ENCODE peak calls at places on chromosomes 16 and 17, in eight cellular contexts. One of them, this sample, is unnamed.
A peak's percentile ranks its signal among the peaks of the same experiment; 100 is the strongest.

GRCh38 chr16:11665071-11665491 is 3.2 kb upstream of the SNN start:
- DNase-seq in activated T-cell treated with anti-CD3 and anti-CD28 coated beads, Interleukin-2, amount 50 U/mL, for 72 hours: peak; percentile 40
- DNase-seq in lung: no peak
- DNase-seq in cardiac septum: peak; percentile 44
- DNase-seq in GM10248: no peak
- DNase-seq in brain microvascular endothelial cell: no peak
- DNase-seq in adipocyte: no peak
- DNase-seq in NCI-H1105: no peak
- DNase-seq in this sample: peak; percentile 51

GRCh38 chr17:3859895-3860294 is 13.8 kb upstream of the NCBP3 start:
- DNase-seq in activated T-cell treated with anti-CD3 and anti-CD28 coated beads, Interleukin-2, amount 50 U/mL, for 72 hours: no peak
- DNase-seq in lung: no peak
- DNase-seq in cardiac septum: no peak
- DNase-seq in GM10248: no peak
- DNase-seq in brain microvascular endothelial cell: no peak
- DNase-seq in adipocyte: no peak
- DNase-seq in NCI-H1105: no peak
- DNase-seq in this sample: no peak

GRCh38 chr17:67829331-67829730 is 4.0 kb downstream of the BPTF start:
- DNase-seq in activated T-cell treated with anti-CD3 and anti-CD28 coated beads, Interleukin-2, amount 50 U/mL, for 72 hours: peak; percentile 65
- DNase-seq in lung: no peak
- DNase-seq in cardiac septum: no peak
- DNase-seq in GM10248: no peak
- DNase-seq in brain microvascular endothelial cell: no peak
- DNase-seq in adipocyte: no peak
- DNase-seq in NCI-H1105: no peak
- DNase-seq in this sample: peak; percentile 52

GRCh38 chr17:32142857-32143524 is 689 bp downstream of the RHOT1 start:
- DNase-seq in activated T-cell treated with anti-CD3 and anti-CD28 coated beads, Interleukin-2, amount 50 U/mL, for 72 hours: peak; percentile 23
- DNase-seq in lung: peak; percentile 93
- DNase-seq in cardiac septum: peak; percentile 83
- DNase-seq in GM10248: peak; percentile 31
- DNase-seq in brain microvascular endothelial cell: peak; percentile 71
- DNase-seq in adipocyte: peak; percentile 81
- DNase-seq in NCI-H1105: peak; percentile 14
- DNase-seq in this sample: peak; percentile 40

GRCh38 chr17:74566132-74566753 is 1.1 kb downstream of the CD300H start:
- DNase-seq in activated T-cell treated with anti-CD3 and anti-CD28 coated beads, Interleukin-2, amount 50 U/mL, for 72 hours: peak; percentile 34
- DNase-seq in lung: no peak
- DNase-seq in cardiac septum: no peak
- DNase-seq in GM10248: peak; percentile 55
- DNase-seq in brain microvascular endothelial cell: no peak
- DNase-seq in adipocyte: peak; percentile 4
- DNase-seq in NCI-H1105: no peak
- DNase-seq in this sample: peak; percentile 56

GRCh38 chr17:4903051-4903818 is at the start of gene CHRNE:
- DNase-seq in activated T-cell treated with anti-CD3 and anti-CD28 coated beads, Interleukin-2, amount 50 U/mL, for 72 hours: peak; percentile 80
- DNase-seq in lung: peak; percentile 82
- DNase-seq in cardiac septum: no peak
- DNase-seq in GM10248: peak; percentile 61
- DNase-seq in brain microvascular endothelial cell: peak; percentile 76
- DNase-seq in adipocyte: peak; percentile 90
- DNase-seq in NCI-H1105: peak; percentile 89
- DNase-seq in this sample: peak; percentile 84

GRCh38 chr16:88558457-88559442 is 11.5 kb upstream of the ZC3H18 start:
- DNase-seq in activated T-cell treated with anti-CD3 and anti-CD28 coated beads, Interleukin-2, amount 50 U/mL, for 72 hours: no peak
- DNase-seq in lung: peak; percentile 59
- DNase-seq in cardiac septum: no peak
- DNase-seq in GM10248: no peak
- DNase-seq in brain microvascular endothelial cell: peak; percentile 52
- DNase-seq in adipocyte: peak; percentile 70
- DNase-seq in NCI-H1105: peak; percentile 45
- DNase-seq in this sample: no peak

GRCh38 chr17:75594499-75595283 is 7.1 kb downstream of the MYO15B start:
- DNase-seq in activated T-cell treated with anti-CD3 and anti-CD28 coated beads, Interleukin-2, amount 50 U/mL, for 72 hours: no peak
- DNase-seq in lung: no peak
- DNase-seq in cardiac septum: no peak
- DNase-seq in GM10248: no peak
- DNase-seq in brain microvascular endothelial cell: no peak
- DNase-seq in adipocyte: no peak
- DNase-seq in NCI-H1105: no peak
- DNase-seq in this sample: no peak

GRCh38 chr17:51500454-51500853 is 240.1 kb downstream of the UTP18 start:
- DNase-seq in activated T-cell treated with anti-CD3 and anti-CD28 coated beads, Interleukin-2, amount 50 U/mL, for 72 hours: no peak
- DNase-seq in lung: no peak
- DNase-seq in cardiac septum: no peak
- DNase-seq in GM10248: no peak
- DNase-seq in brain microvascular endothelial cell: no peak
- DNase-seq in adipocyte: no peak
- DNase-seq in NCI-H1105: no peak
- DNase-seq in this sample: no peak

GRCh38 chr17:69473801-69474170 is 59.3 kb downstream of the MAP2K6 start:
- DNase-seq in activated T-cell treated with anti-CD3 and anti-CD28 coated beads, Interleukin-2, amount 50 U/mL, for 72 hours: no peak
- DNase-seq in lung: no peak
- DNase-seq in cardiac septum: no peak
- DNase-seq in GM10248: no peak
- DNase-seq in brain microvascular endothelial cell: no peak
- DNase-seq in adipocyte: peak; percentile 56
- DNase-seq in NCI-H1105: no peak
- DNase-seq in this sample: no peak

GRCh38 chr17:83031321-83031945 is 48.0 kb upstream of the METRNL start:
- DNase-seq in activated T-cell treated with anti-CD3 and anti-CD28 coated beads, Interleukin-2, amount 50 U/mL, for 72 hours: no peak
- DNase-seq in lung: no peak
- DNase-seq in cardiac septum: no peak
- DNase-seq in GM10248: no peak
- DNase-seq in brain microvascular endothelial cell: no peak
- DNase-seq in adipocyte: no peak
- DNase-seq in NCI-H1105: no peak
- DNase-seq in this sample: no peak

GRCh38 chr17:27491713-27492190 is 35.5 kb downstream of the KSR1 start:
- DNase-seq in activated T-cell treated with anti-CD3 and anti-CD28 coated beads, Interleukin-2, amount 50 U/mL, for 72 hours: no peak
- DNase-seq in lung: no peak
- DNase-seq in cardiac septum: no peak
- DNase-seq in GM10248: peak; percentile 47
- DNase-seq in brain microvascular endothelial cell: no peak
- DNase-seq in adipocyte: no peak
- DNase-seq in NCI-H1105: no peak
- DNase-seq in this sample: no peak

GRCh38 chr16:72921620-72922019 is 126.3 kb downstream of the ZFHX3 start:
- DNase-seq in activated T-cell treated with anti-CD3 and anti-CD28 coated beads, Interleukin-2, amount 50 U/mL, for 72 hours: no peak
- DNase-seq in lung: no peak
- DNase-seq in cardiac septum: peak; percentile 72
- DNase-seq in GM10248: no peak
- DNase-seq in brain microvascular endothelial cell: peak; percentile 72
- DNase-seq in adipocyte: peak; percentile 68
- DNase-seq in NCI-H1105: no peak
- DNase-seq in this sample: no peak

GRCh38 chr16:84041881-84042280 is 714 bp downstream of the SLC38A8 start:
- DNase-seq in activated T-cell treated with anti-CD3 and anti-CD28 coated beads, Interleukin-2, amount 50 U/mL, for 72 hours: no peak
- DNase-seq in lung: no peak
- DNase-seq in cardiac septum: no peak
- DNase-seq in GM10248: no peak
- DNase-seq in brain microvascular endothelial cell: no peak
- DNase-seq in adipocyte: no peak
- DNase-seq in NCI-H1105: no peak
- DNase-seq in this sample: no peak

GRCh38 chr16:81626181-81626674 is 152.9 kb upstream of the PLCG2 start:
- DNase-seq in activated T-cell treated with anti-CD3 and anti-CD28 coated beads, Interleukin-2, amount 50 U/mL, for 72 hours: peak; percentile 72
- DNase-seq in lung: no peak
- DNase-seq in cardiac septum: no peak
- DNase-seq in GM10248: no peak
- DNase-seq in brain microvascular endothelial cell: no peak
- DNase-seq in adipocyte: no peak
- DNase-seq in NCI-H1105: no peak
- DNase-seq in this sample: peak; percentile 36

GRCh38 chr17:77233635-77234334 is 93.0 kb downstream of the SEC14L1 start:
- DNase-seq in activated T-cell treated with anti-CD3 and anti-CD28 coated beads, Interleukin-2, amount 50 U/mL, for 72 hours: peak; percentile 78
- DNase-seq in lung: no peak
- DNase-seq in cardiac septum: no peak
- DNase-seq in GM10248: peak; percentile 67
- DNase-seq in brain microvascular endothelial cell: peak; percentile 86
- DNase-seq in adipocyte: peak; percentile 22
- DNase-seq in NCI-H1105: no peak
- DNase-seq in this sample: no peak

GRCh38 chr17:74028717-74029116 is 174.8 kb upstream of the RPL38 start:
- DNase-seq in activated T-cell treated with anti-CD3 and anti-CD28 coated beads, Interleukin-2, amount 50 U/mL, for 72 hours: no peak
- DNase-seq in lung: no peak
- DNase-seq in cardiac septum: no peak
- DNase-seq in GM10248: no peak
- DNase-seq in brain microvascular endothelial cell: no peak
- DNase-seq in adipocyte: no peak
- DNase-seq in NCI-H1105: no peak
- DNase-seq in this sample: no peak

GRCh38 chr16:56679078-56679730 is 3.1 kb upstream of the MT1X start:
- DNase-seq in activated T-cell treated with anti-CD3 and anti-CD28 coated beads, Interleukin-2, amount 50 U/mL, for 72 hours: no peak
- DNase-seq in lung: no peak
- DNase-seq in cardiac septum: no peak
- DNase-seq in GM10248: no peak
- DNase-seq in brain microvascular endothelial cell: no peak
- DNase-seq in adipocyte: no peak
- DNase-seq in NCI-H1105: no peak
- DNase-seq in this sample: no peak

GRCh38 chr17:82583720-82584234 is 64.2 kb downstream of the FOXK2 start:
- DNase-seq in activated T-cell treated with anti-CD3 and anti-CD28 coated beads, Interleukin-2, amount 50 U/mL, for 72 hours: peak; percentile 65
- DNase-seq in lung: peak; percentile 78
- DNase-seq in cardiac septum: no peak
- DNase-seq in GM10248: no peak
- DNase-seq in brain microvascular endothelial cell: no peak
- DNase-seq in adipocyte: no peak
- DNase-seq in NCI-H1105: no peak
- DNase-seq in this sample: no peak

GRCh38 chr17:59441459-59442096 is 110.1 kb downstream of the YPEL2 start:
- DNase-seq in activated T-cell treated with anti-CD3 and anti-CD28 coated beads, Interleukin-2, amount 50 U/mL, for 72 hours: no peak
- DNase-seq in lung: no peak
- DNase-seq in cardiac septum: no peak
- DNase-seq in GM10248: no peak
- DNase-seq in brain microvascular endothelial cell: no peak
- DNase-seq in adipocyte: no peak
- DNase-seq in NCI-H1105: no peak
- DNase-seq in this sample: no peak

GRCh38 chr16:49441366-49441780 is 67.8 kb downstream of the C16orf78 start:
- DNase-seq in activated T-cell treated with anti-CD3 and anti-CD28 coated beads, Interleukin-2, amount 50 U/mL, for 72 hours: peak; percentile 69
- DNase-seq in lung: peak; percentile 30
- DNase-seq in cardiac septum: peak; percentile 84
- DNase-seq in GM10248: peak; percentile 82
- DNase-seq in brain microvascular endothelial cell: no peak
- DNase-seq in adipocyte: peak; percentile 19
- DNase-seq in NCI-H1105: no peak
- DNase-seq in this sample: peak; percentile 62

GRCh38 chr16:72565137-72565536 is 393.2 kb upstream of the PMFBP1 start:
- DNase-seq in activated T-cell treated with anti-CD3 and anti-CD28 coated beads, Interleukin-2, amount 50 U/mL, for 72 hours: no peak
- DNase-seq in lung: no peak
- DNase-seq in cardiac septum: no peak
- DNase-seq in GM10248: no peak
- DNase-seq in brain microvascular endothelial cell: no peak
- DNase-seq in adipocyte: no peak
- DNase-seq in NCI-H1105: no peak
- DNase-seq in this sample: no peak

GRCh38 chr17:40063034-40063765 is 435 bp downstream of the THRA start:
- DNase-seq in activated T-cell treated with anti-CD3 and anti-CD28 coated beads, Interleukin-2, amount 50 U/mL, for 72 hours: peak; percentile 37
- DNase-seq in lung: peak; percentile 62
- DNase-seq in cardiac septum: no peak
- DNase-seq in GM10248: no peak
- DNase-seq in brain microvascular endothelial cell: no peak
- DNase-seq in adipocyte: peak; percentile 72
- DNase-seq in NCI-H1105: peak; percentile 1
- DNase-seq in this sample: peak; percentile 35

GRCh38 chr16:60059141-60059540 is 1325.0 kb upstream of the GOT2 start:
- DNase-seq in activated T-cell treated with anti-CD3 and anti-CD28 coated beads, Interleukin-2, amount 50 U/mL, for 72 hours: no peak
- DNase-seq in lung: no peak
- DNase-seq in cardiac septum: no peak
- DNase-seq in GM10248: no peak
- DNase-seq in brain microvascular endothelial cell: no peak
- DNase-seq in adipocyte: no peak
- DNase-seq in NCI-H1105: no peak
- DNase-seq in this sample: no peak

GRCh38 chr16:11402745-11403533 is 57.7 kb downstream of the RMI2 start:
- DNase-seq in activated T-cell treated with anti-CD3 and anti-CD28 coated beads, Interleukin-2, amount 50 U/mL, for 72 hours: no peak
- DNase-seq in lung: no peak
- DNase-seq in cardiac septum: no peak
- DNase-seq in GM10248: no peak
- DNase-seq in brain microvascular endothelial cell: no peak
- DNase-seq in adipocyte: no peak
- DNase-seq in NCI-H1105: no peak
- DNase-seq in this sample: no peak

GRCh38 chr16:29819506-29819905 is 756 bp upstream of the MVP start:
- DNase-seq in activated T-cell treated with anti-CD3 and anti-CD28 coated beads, Interleukin-2, amount 50 U/mL, for 72 hours: no peak
- DNase-seq in lung: no peak
- DNase-seq in cardiac septum: no peak
- DNase-seq in GM10248: no peak
- DNase-seq in brain microvascular endothelial cell: no peak
- DNase-seq in adipocyte: no peak
- DNase-seq in NCI-H1105: no peak
- DNase-seq in this sample: no peak

GRCh38 chr17:4409659-4410058 is 24.1 kb upstream of the SPNS3 start:
- DNase-seq in activated T-cell treated with anti-CD3 and anti-CD28 coated beads, Interleukin-2, amount 50 U/mL, for 72 hours: no peak
- DNase-seq in lung: no peak
- DNase-seq in cardiac septum: no peak
- DNase-seq in GM10248: no peak
- DNase-seq in brain microvascular endothelial cell: no peak
- DNase-seq in adipocyte: no peak
- DNase-seq in NCI-H1105: no peak
- DNase-seq in this sample: no peak

GRCh38 chr17:49388290-49388640 is 26.2 kb upstream of the ZNF652 start:
- DNase-seq in activated T-cell treated with anti-CD3 and anti-CD28 coated beads, Interleukin-2, amount 50 U/mL, for 72 hours: peak; percentile 27
- DNase-seq in lung: no peak
- DNase-seq in cardiac septum: no peak
- DNase-seq in GM10248: peak; percentile 48
- DNase-seq in brain microvascular endothelial cell: no peak
- DNase-seq in adipocyte: no peak
- DNase-seq in NCI-H1105: no peak
- DNase-seq in this sample: no peak

GRCh38 chr17:1720856-1721386 is 3.6 kb upstream of the WDR81 start:
- DNase-seq in activated T-cell treated with anti-CD3 and anti-CD28 coated beads, Interleukin-2, amount 50 U/mL, for 72 hours: peak; percentile 76
- DNase-seq in lung: peak; percentile 78
- DNase-seq in cardiac septum: no peak
- DNase-seq in GM10248: no peak
- DNase-seq in brain microvascular endothelial cell: peak; percentile 33
- DNase-seq in adipocyte: peak; percentile 85
- DNase-seq in NCI-H1105: no peak
- DNase-seq in this sample: peak; percentile 76

GRCh38 chr17:64741038-64741641 is 79.0 kb upstream of the SMURF2 start:
- DNase-seq in activated T-cell treated with anti-CD3 and anti-CD28 coated beads, Interleukin-2, amount 50 U/mL, for 72 hours: no peak
- DNase-seq in lung: peak; percentile 64
- DNase-seq in cardiac septum: no peak
- DNase-seq in GM10248: no peak
- DNase-seq in brain microvascular endothelial cell: no peak
- DNase-seq in adipocyte: peak; percentile 64
- DNase-seq in NCI-H1105: no peak
- DNase-seq in this sample: no peak

GRCh38 chr17:4509402-4509801 is 10.7 kb downstream of the SPNS2 start:
- DNase-seq in activated T-cell treated with anti-CD3 and anti-CD28 coated beads, Interleukin-2, amount 50 U/mL, for 72 hours: peak; percentile 49
- DNase-seq in lung: no peak
- DNase-seq in cardiac septum: no peak
- DNase-seq in GM10248: peak; percentile 65
- DNase-seq in brain microvascular endothelial cell: no peak
- DNase-seq in adipocyte: no peak
- DNase-seq in NCI-H1105: no peak
- DNase-seq in this sample: peak; percentile 42

GRCh38 chr17:42347198-42347597 is 41.0 kb downstream of the STAT3 start:
- DNase-seq in activated T-cell treated with anti-CD3 and anti-CD28 coated beads, Interleukin-2, amount 50 U/mL, for 72 hours: no peak
- DNase-seq in lung: no peak
- DNase-seq in cardiac septum: no peak
- DNase-seq in GM10248: no peak
- DNase-seq in brain microvascular endothelial cell: peak; percentile 83
- DNase-seq in adipocyte: peak; percentile 83
- DNase-seq in NCI-H1105: no peak
- DNase-seq in this sample: no peak

GRCh38 chr16:13883266-13883665 is 36.7 kb upstream of the ERCC4 start:
- DNase-seq in activated T-cell treated with anti-CD3 and anti-CD28 coated beads, Interleukin-2, amount 50 U/mL, for 72 hours: no peak
- DNase-seq in lung: no peak
- DNase-seq in cardiac septum: no peak
- DNase-seq in GM10248: no peak
- DNase-seq in brain microvascular endothelial cell: no peak
- DNase-seq in adipocyte: no peak
- DNase-seq in NCI-H1105: no peak
- DNase-seq in this sample: no peak

GRCh38 chr17:45231481-45232116 is 9.9 kb downstream of the FMNL1 start:
- DNase-seq in activated T-cell treated with anti-CD3 and anti-CD28 coated beads, Interleukin-2, amount 50 U/mL, for 72 hours: peak; percentile 55
- DNase-seq in lung: no peak
- DNase-seq in cardiac septum: no peak
- DNase-seq in GM10248: no peak
- DNase-seq in brain microvascular endothelial cell: no peak
- DNase-seq in adipocyte: no peak
- DNase-seq in NCI-H1105: no peak
- DNase-seq in this sample: peak; percentile 68